ENCODE peak calls at places on chromosomes 4 and X, in nine cellular contexts. K is IMR-90; S is upper lobe of right lung; U is substantia nigra; L is WERI-Rb-1; V is endothelial cell of umbilical vein; D is MM.1S; P is ascending aorta; I is CD4-positive, alpha-beta T cell. M is an unnamed sample.

GRCh38 chr4:89298160-89298559 is 9.4 kb downstream of the GPRIN3 start:
- DNase-seq in I (no peak), D (peak), P (no peak), U (no peak), K (no peak), S (no peak), L (no peak), V (no peak), M (no peak)

GRCh38 chr4:182745268-182745667 is 171.9 kb downstream of the DCTD start:
- DNase-seq in D (no peak), L (no peak), U (no peak), K (no peak), S (no peak), V (peak), P (no peak), I (no peak), M (no peak)

GRCh38 chr4:1249148-1249730 is 309 bp upstream of the CTBP1 start:
- DNase-seq in D (peak), P (no peak), K (peak), S (peak), L (peak), U (peak), V (peak), I (peak), M (peak)

GRCh38 chrX:101232316-101232715 is 12.7 kb downstream of the DRP2 start:
- DNase-seq in U (no peak), D (no peak), I (no peak), K (peak), S (no peak), P (no peak), L (no peak), V (no peak), M (no peak)

GRCh38 chr4:106036334-106036733 is 141.1 kb downstream of the NPNT start:
- DNase-seq in I (no peak), U (no peak), L (no peak), V (no peak), S (no peak), K (no peak), P (no peak), D (no peak), M (no peak)

GRCh38 chr4:114317564-114317963 is 281.0 kb upstream of the UGT8 start:
- DNase-seq in L (no peak), U (no peak), P (no peak), S (no peak), I (no peak), K (no peak), V (no peak), D (no peak), M (no peak)

GRCh38 chr4:151569650-151570049 is 160.7 kb downstream of the FHIP1A start:
- DNase-seq in U (no peak), D (no peak), P (no peak), L (no peak), V (no peak), S (no peak), K (no peak), I (no peak), M (no peak)

GRCh38 chr4:1813231-1813630 is 20.1 kb downstream of the FGFR3 start:
- DNase-seq in S (no peak), D (no peak), V (no peak), I (no peak), L (no peak), K (no peak), U (no peak), P (no peak), M (no peak)

GRCh38 chr4:140533951-140534480 is 10.0 kb downstream of the ELMOD2 start:
- DNase-seq in P (no peak), S (no peak), D (no peak), I (no peak), V (no peak), K (peak), U (no peak), L (no peak), M (no peak)

GRCh38 chr4:141580523-141580922 is 55.9 kb upstream of the IL15 start:
- DNase-seq in I (no peak), V (no peak), P (no peak), D (no peak), S (no peak), U (no peak), L (no peak), K (peak), M (no peak)

GRCh38 chrX:97238632-97239031 is 354.9 kb downstream of the RPA4 start:
- DNase-seq in I (no peak), S (no peak), V (peak), P (no peak), D (no peak), L (no peak), K (peak), U (no peak), M (no peak)

GRCh38 chr4:150090836-150091235 is 12.6 kb downstream of the DCLK2 start:
- DNase-seq in K (peak), S (no peak), U (no peak), D (no peak), P (no peak), V (no peak), I (no peak), L (no peak), M (no peak)

GRCh38 chr4:94714360-94714759 is 43.4 kb upstream of the BMPR1B start:
- DNase-seq in P (no peak), K (peak), I (no peak), V (no peak), S (no peak), D (no peak), L (no peak), U (no peak), M (no peak)

GRCh38 chrX:110026099-110026844 is 23.4 kb downstream of the TMEM164 start:
- DNase-seq in S (no peak), V (peak), I (no peak), U (no peak), K (no peak), D (no peak), L (no peak), P (no peak), M (no peak)

GRCh38 chrX:20007962-20008633 is 17.2 kb upstream of the BCLAF3 start:
- DNase-seq in L (no peak), U (no peak), K (no peak), D (peak), S (no peak), P (no peak), I (no peak), V (no peak), M (no peak)

GRCh38 chr4:75686346-75686745 is 13.1 kb upstream of the G3BP2 start:
- DNase-seq in D (no peak), K (no peak), U (no peak), S (no peak), L (no peak), P (no peak), I (no peak), V (no peak), M (no peak)

GRCh38 chr4:119729815-119730643 is 101.4 kb upstream of the PDE5A start:
- DNase-seq in I (no peak), P (peak), S (no peak), U (no peak), L (no peak), K (peak), D (no peak), V (peak), M (no peak)

DNA sequence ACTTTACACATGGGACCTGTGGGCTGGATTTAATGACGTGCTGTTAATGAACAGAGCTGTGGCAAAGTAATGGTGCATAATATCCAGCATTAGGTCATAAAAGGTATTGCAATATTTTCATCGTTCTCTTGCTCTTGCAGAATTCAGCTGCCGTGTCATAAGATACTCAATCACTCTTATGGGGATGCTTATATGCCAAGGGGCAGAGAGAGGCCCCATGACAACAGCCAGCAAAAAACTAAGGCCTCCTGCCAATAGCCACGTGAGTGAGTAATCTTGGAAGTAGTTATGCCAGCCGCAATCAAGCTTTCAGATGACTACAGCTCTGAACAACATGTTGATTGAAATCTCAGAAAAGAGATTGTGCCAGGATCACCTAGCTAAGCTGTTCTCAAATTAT is 616.9 kb downstream of the FSTL5 start:
- DNase-seq in D (no peak), I (no peak), P (no peak), K (no peak), V (no peak), U (no peak), L (no peak), S (no peak), M (no peak)
- H3K27ac ChIP-seq in D (no peak), I (no peak), P (no peak), K (no peak), V (no peak), U (no peak), L (no peak), S (no peak), M (no peak)

GRCh38 chrX:123860506-123860840 is 620 bp downstream of the XIAP start:
- DNase-seq in D (peak), I (no peak), L (no peak), S (no peak), P (no peak), V (peak), U (no peak), K (no peak), M (no peak)

GRCh38 chrX:123859828-123860505 is at the start of gene XIAP:
- DNase-seq in P (peak), I (peak), S (peak), U (peak), D (peak), L (peak), K (peak), V (peak), M (peak)

GRCh38 chrX:123859409-123859827 is 435 bp upstream of the XIAP start:
- DNase-seq in I (peak), U (peak), L (no peak), S (no peak), K (no peak), V (no peak), D (no peak), P (peak), M (peak)

GRCh38 chrX:123860983-123861382 is 1.1 kb downstream of the XIAP start:
- DNase-seq in P (no peak), L (no peak), D (no peak), I (no peak), S (no peak), U (no peak), K (peak), V (peak), M (no peak)
- H3K27ac ChIP-seq in P (peak), L (peak), D (peak), I (peak), S (peak), U (no peak), K (peak), V (peak), M (peak)

GRCh38 chr4:32864713-32865351 is 2144.7 kb downstream of the PCDH7 start:
- DNase-seq in P (no peak), S (no peak), L (no peak), I (no peak), V (no peak), D (no peak), U (no peak), K (no peak), M (no peak)

DNA sequence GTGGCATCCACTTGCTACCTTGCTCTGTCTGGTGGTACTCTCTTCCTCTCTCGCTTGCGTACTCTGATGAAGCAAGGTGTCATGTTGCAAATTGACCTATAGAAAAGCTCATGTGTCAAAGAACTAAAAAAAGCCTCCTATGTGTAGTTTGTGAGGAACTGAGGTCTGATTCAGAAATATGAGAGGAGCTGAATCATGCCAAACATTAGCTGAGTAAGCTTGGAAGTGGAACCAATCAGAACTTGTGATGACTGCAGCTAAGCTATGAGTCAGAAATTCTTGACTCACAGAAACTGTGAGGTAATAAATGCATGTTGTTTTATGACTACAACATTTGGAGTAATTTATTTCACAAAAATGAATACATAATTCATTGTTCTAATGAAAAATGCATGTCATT is 2138.8 kb downstream of the PCDH7 start:
- DNase-seq in U (no peak), I (no peak), S (no peak), D (no peak), K (peak), V (no peak), L (no peak), P (no peak), M (no peak)
- H3K27ac ChIP-seq in U (no peak), I (no peak), S (no peak), D (no peak), K (no peak), V (no peak), L (no peak), P (no peak), M (no peak)

GRCh38 chrX:14865201-14865600 is 7.7 kb downstream of the FANCB start:
- DNase-seq in L (no peak), I (no peak), V (peak), D (no peak), S (no peak), P (no peak), K (peak), U (no peak), M (no peak)
- H3K27ac ChIP-seq in L (no peak), I (no peak), V (no peak), D (no peak), S (no peak), P (no peak), K (peak), U (peak), M (no peak)

DNA sequence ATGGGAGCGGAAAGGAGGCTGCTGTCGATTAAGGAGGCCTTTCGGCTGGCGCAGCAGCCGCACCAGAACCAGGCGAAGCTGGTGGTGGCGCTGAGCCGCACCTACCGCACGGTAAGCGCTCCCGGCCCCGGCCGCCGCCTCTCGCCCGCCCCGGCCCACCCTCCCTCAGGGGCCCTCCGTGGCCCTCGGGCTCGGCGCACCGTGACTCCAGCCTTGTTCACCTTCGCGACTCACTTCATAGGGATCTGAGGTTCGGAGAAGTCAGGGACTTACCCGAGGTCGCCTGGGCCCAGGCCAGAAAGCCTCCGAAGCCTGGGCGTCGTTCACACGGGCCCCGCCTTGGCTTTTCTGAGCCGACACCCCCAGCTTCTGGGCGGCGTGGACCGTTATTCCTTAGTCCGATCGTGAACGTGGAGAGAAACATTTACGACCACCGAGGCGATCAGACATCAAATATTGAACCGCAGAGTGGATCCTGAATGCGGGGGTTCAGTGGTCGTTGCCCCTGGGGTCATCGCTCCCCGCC is 362 bp downstream of the NCAPG start:
- DNase-seq in L (peak), S (no peak), D (peak), U (no peak), P (no peak), I (no peak), V (no peak), K (no peak), M (no peak)
- H3K27ac ChIP-seq in L (peak), S (no peak), D (peak), U (no peak), P (no peak), I (no peak), V (peak), K (peak), M (peak)

GRCh38 chrX:155881158-155881993 is at the start of gene VAMP7:
- DNase-seq in V (peak), P (peak), U (peak), D (peak), I (peak), K (peak), L (peak), S (peak), M (peak)
- H3K27ac ChIP-seq in V (peak), P (peak), U (peak), D (no peak), I (peak), K (peak), L (peak), S (peak), M (peak)

GRCh38 chr4:120921456-120922389 is 803 bp downstream of the PRDM5 start:
- DNase-seq in S (peak), L (peak), U (peak), K (peak), V (peak), I (peak), P (no peak), D (peak), M (no peak)
- H3K27ac ChIP-seq in S (peak), L (peak), U (peak), K (peak), V (peak), I (no peak), P (peak), D (peak), M (peak)